ENCODE peak calls at places on chromosome X, in ten cellular contexts. One of them, this sample, is unnamed. For H3K4me1, the result is how much of the 10 kb centered on the place peaks cover.

GRCh38 chrX:38754102-38754790 is 47.0 kb upstream of the MID1IP1 start:
- DNase-seq in testis: peak
- DNase-seq in Peyer's patch: no peak
- DNase-seq in right lobe of liver: no peak
- DNase-seq in H1: no peak
- DNase-seq in A549: peak
- DNase-seq in endothelial cell of umbilical vein: peak
- DNase-seq in HCT116: peak
- DNase-seq in thyroid gland: peak
- DNase-seq in ovary: peak
- DNase-seq in this sample: no peak

GRCh38 chrX:25548806-25549205 is 533.0 kb upstream of the ARX start:
- DNase-seq in testis: no peak
- DNase-seq in Peyer's patch: no peak
- DNase-seq in right lobe of liver: no peak
- DNase-seq in H1: no peak
- DNase-seq in A549: no peak
- DNase-seq in endothelial cell of umbilical vein: no peak
- DNase-seq in HCT116: no peak
- DNase-seq in thyroid gland: no peak
- DNase-seq in ovary: no peak
- DNase-seq in this sample: no peak

GRCh38 chrX:120647127-120647526 is 17.3 kb upstream of the C1GALT1C1 start:
- DNase-seq in testis: no peak
- DNase-seq in Peyer's patch: no peak
- DNase-seq in right lobe of liver: no peak
- DNase-seq in H1: no peak
- DNase-seq in A549: no peak
- DNase-seq in endothelial cell of umbilical vein: peak
- DNase-seq in HCT116: no peak
- DNase-seq in thyroid gland: no peak
- DNase-seq in ovary: no peak
- DNase-seq in this sample: no peak

GRCh38 chrX:121504148-121504547 is 456.7 kb downstream of the GLUD2 start:
- DNase-seq in testis: no peak
- DNase-seq in Peyer's patch: no peak
- DNase-seq in right lobe of liver: no peak
- DNase-seq in H1: no peak
- DNase-seq in A549: no peak
- DNase-seq in endothelial cell of umbilical vein: no peak
- DNase-seq in HCT116: no peak
- DNase-seq in thyroid gland: no peak
- DNase-seq in ovary: no peak
- DNase-seq in this sample: no peak

GRCh38 chrX:153865685-153866084 is 20.3 kb downstream of the L1CAM start:
- DNase-seq in testis: no peak
- DNase-seq in Peyer's patch: no peak
- DNase-seq in right lobe of liver: no peak
- DNase-seq in H1: no peak
- DNase-seq in A549: no peak
- DNase-seq in endothelial cell of umbilical vein: no peak
- DNase-seq in HCT116: no peak
- DNase-seq in thyroid gland: no peak
- DNase-seq in ovary: no peak
- DNase-seq in this sample: no peak

GRCh38 chrX:29662101-29662500 is 553.3 kb upstream of the MAGEB2 start:
- DNase-seq in testis: no peak
- DNase-seq in Peyer's patch: no peak
- DNase-seq in right lobe of liver: no peak
- DNase-seq in H1: no peak
- DNase-seq in A549: peak
- DNase-seq in endothelial cell of umbilical vein: peak
- DNase-seq in HCT116: no peak
- DNase-seq in thyroid gland: no peak
- DNase-seq in ovary: no peak
- DNase-seq in this sample: no peak

GRCh38 chrX:136259543-136259942 is 8.3 kb upstream of the MAP7D3 start:
- DNase-seq in testis: peak
- DNase-seq in Peyer's patch: no peak
- DNase-seq in right lobe of liver: no peak
- DNase-seq in H1: no peak
- DNase-seq in A549: no peak
- DNase-seq in endothelial cell of umbilical vein: peak
- DNase-seq in HCT116: no peak
- DNase-seq in thyroid gland: no peak
- DNase-seq in ovary: peak
- DNase-seq in this sample: no peak

GRCh38 chrX:154123241-154124219 is 20.5 kb upstream of the OPN1LW start:
- DNase-seq in testis: no peak
- DNase-seq in Peyer's patch: peak
- DNase-seq in right lobe of liver: peak
- DNase-seq in H1: no peak
- DNase-seq in A549: peak
- DNase-seq in endothelial cell of umbilical vein: peak
- DNase-seq in HCT116: no peak
- DNase-seq in thyroid gland: peak
- DNase-seq in ovary: no peak
- DNase-seq in this sample: peak

GRCh38 chrX:27751976-27752375 is 55.8 kb upstream of the MAGEB10 start:
- DNase-seq in testis: no peak
- DNase-seq in Peyer's patch: no peak
- DNase-seq in right lobe of liver: no peak
- DNase-seq in H1: no peak
- DNase-seq in A549: no peak
- DNase-seq in endothelial cell of umbilical vein: peak
- DNase-seq in HCT116: no peak
- DNase-seq in thyroid gland: no peak
- DNase-seq in ovary: no peak
- DNase-seq in this sample: no peak

GRCh38 chrX:118272237-118272636 is 73.7 kb upstream of the WDR44 start:
- DNase-seq in testis: no peak
- DNase-seq in Peyer's patch: no peak
- DNase-seq in right lobe of liver: no peak
- DNase-seq in H1: no peak
- DNase-seq in A549: no peak
- DNase-seq in endothelial cell of umbilical vein: peak
- DNase-seq in HCT116: no peak
- DNase-seq in thyroid gland: no peak
- DNase-seq in ovary: no peak
- DNase-seq in this sample: no peak

GRCh38 chrX:134551365-134552095 is 91.6 kb downstream of the HPRT1 start:
- DNase-seq in testis: no peak
- DNase-seq in Peyer's patch: no peak
- DNase-seq in right lobe of liver: no peak
- DNase-seq in H1: no peak
- DNase-seq in A549: no peak
- DNase-seq in endothelial cell of umbilical vein: peak
- DNase-seq in HCT116: no peak
- DNase-seq in thyroid gland: no peak
- DNase-seq in ovary: no peak
- DNase-seq in this sample: no peak

GRCh38 chrX:69021561-69021960 is 143.7 kb downstream of the PJA1 start:
- DNase-seq in testis: no peak
- DNase-seq in Peyer's patch: no peak
- DNase-seq in right lobe of liver: no peak
- DNase-seq in H1: no peak
- DNase-seq in A549: no peak
- DNase-seq in endothelial cell of umbilical vein: no peak
- DNase-seq in HCT116: no peak
- DNase-seq in thyroid gland: no peak
- DNase-seq in ovary: no peak
- DNase-seq in this sample: no peak

GRCh38 chrX:67338262-67338661 is 205.6 kb upstream of the AR start:
- DNase-seq in testis: no peak
- DNase-seq in Peyer's patch: no peak
- DNase-seq in right lobe of liver: no peak
- DNase-seq in H1: no peak
- DNase-seq in A549: no peak
- DNase-seq in endothelial cell of umbilical vein: no peak
- DNase-seq in HCT116: no peak
- DNase-seq in thyroid gland: no peak
- DNase-seq in ovary: no peak
- DNase-seq in this sample: no peak

GRCh38 chrX:47098746-47099145 is 20.5 kb downstream of the RGN start:
- DNase-seq in testis: no peak
- DNase-seq in Peyer's patch: no peak
- DNase-seq in right lobe of liver: no peak
- DNase-seq in H1: no peak
- DNase-seq in A549: no peak
- DNase-seq in endothelial cell of umbilical vein: no peak
- DNase-seq in HCT116: no peak
- DNase-seq in thyroid gland: no peak
- DNase-seq in ovary: no peak
- DNase-seq in this sample: no peak

GRCh38 chrX:112844250-112844649 is 3.6 kb upstream of the AMOT start:
- DNase-seq in testis: no peak
- DNase-seq in Peyer's patch: no peak
- DNase-seq in right lobe of liver: no peak
- DNase-seq in H1: no peak
- DNase-seq in A549: no peak
- DNase-seq in endothelial cell of umbilical vein: no peak
- DNase-seq in HCT116: no peak
- DNase-seq in thyroid gland: no peak
- DNase-seq in ovary: no peak
- DNase-seq in this sample: no peak

GRCh38 chrX:17802756-17803155 is 58.3 kb downstream of the RAI2 start:
- DNase-seq in testis: no peak
- DNase-seq in Peyer's patch: no peak
- DNase-seq in right lobe of liver: no peak
- DNase-seq in H1: no peak
- DNase-seq in A549: peak
- DNase-seq in endothelial cell of umbilical vein: no peak
- DNase-seq in HCT116: no peak
- DNase-seq in thyroid gland: no peak
- DNase-seq in ovary: no peak
- DNase-seq in this sample: no peak

GRCh38 chrX:53594354-53594753 is 92.2 kb downstream of the HUWE1 start:
- DNase-seq in testis: no peak
- DNase-seq in Peyer's patch: no peak
- DNase-seq in right lobe of liver: no peak
- DNase-seq in H1: no peak
- DNase-seq in A549: no peak
- DNase-seq in endothelial cell of umbilical vein: no peak
- DNase-seq in HCT116: no peak
- DNase-seq in thyroid gland: no peak
- DNase-seq in ovary: no peak
- DNase-seq in this sample: no peak

GRCh38 chrX:112819813-112820212 is 20.8 kb downstream of the AMOT start:
- DNase-seq in testis: no peak
- DNase-seq in Peyer's patch: no peak
- DNase-seq in right lobe of liver: no peak
- DNase-seq in H1: no peak
- DNase-seq in A549: no peak
- DNase-seq in endothelial cell of umbilical vein: no peak
- DNase-seq in HCT116: no peak
- DNase-seq in thyroid gland: no peak
- DNase-seq in ovary: no peak
- DNase-seq in this sample: no peak

GRCh38 chrX:41720125-41720780 is 3.7 kb upstream of the GPR82 start:
- DNase-seq in testis: no peak
- DNase-seq in Peyer's patch: peak
- DNase-seq in right lobe of liver: no peak
- DNase-seq in H1: no peak
- DNase-seq in A549: no peak
- DNase-seq in endothelial cell of umbilical vein: no peak
- DNase-seq in HCT116: no peak
- DNase-seq in thyroid gland: no peak
- DNase-seq in ovary: no peak
- DNase-seq in this sample: no peak

GRCh38 chrX:9285342-9285771 is 179.5 kb upstream of the TBL1X start:
- DNase-seq in testis: no peak
- DNase-seq in Peyer's patch: no peak
- DNase-seq in right lobe of liver: no peak
- DNase-seq in H1: no peak
- DNase-seq in A549: no peak
- DNase-seq in endothelial cell of umbilical vein: peak
- DNase-seq in HCT116: no peak
- DNase-seq in thyroid gland: no peak
- DNase-seq in ovary: no peak
- DNase-seq in this sample: no peak

GRCh38 chrX:22126311-22126710 is 94.2 kb downstream of the PHEX start:
- DNase-seq in testis: no peak
- DNase-seq in Peyer's patch: no peak
- DNase-seq in right lobe of liver: no peak
- DNase-seq in H1: no peak
- DNase-seq in A549: no peak
- DNase-seq in endothelial cell of umbilical vein: no peak
- DNase-seq in HCT116: no peak
- DNase-seq in thyroid gland: no peak
- DNase-seq in ovary: no peak
- DNase-seq in this sample: no peak
- H3K4me1 ChIP-seq in testis: under half
- H3K4me1 ChIP-seq in Peyer's patch: under half
- H3K4me1 ChIP-seq in right lobe of liver: under half
- H3K4me1 ChIP-seq in H1: under half
- H3K4me1 ChIP-seq in A549: under half
- H3K4me1 ChIP-seq in endothelial cell of umbilical vein: under half
- H3K4me1 ChIP-seq in HCT116: under half
- H3K4me1 ChIP-seq in thyroid gland: under half
- H3K4me1 ChIP-seq in ovary: under half
- H3K4me1 ChIP-seq in this sample: under half

GRCh38 chrX:51332188-51332942 is at the start of gene NUDT10:
- DNase-seq in testis: peak
- DNase-seq in Peyer's patch: peak
- DNase-seq in right lobe of liver: peak
- DNase-seq in H1: peak
- DNase-seq in A549: peak
- DNase-seq in endothelial cell of umbilical vein: peak
- DNase-seq in HCT116: no peak
- DNase-seq in thyroid gland: peak
- DNase-seq in ovary: peak
- DNase-seq in this sample: peak
- TF ChIP-seq POLR2A in testis: peak
- TF ChIP-seq POLR2A in Peyer's patch: no peak
- TF ChIP-seq POLR2A in right lobe of liver: no peak
- TF ChIP-seq POLR2A in H1: peak
- TF ChIP-seq POLR2A in A549: peak
- TF ChIP-seq POLR2A in endothelial cell of umbilical vein: no peak
- TF ChIP-seq POLR2A in HCT116: no peak
- TF ChIP-seq POLR2A in thyroid gland: peak
- TF ChIP-seq POLR2A in ovary: no peak
- TF ChIP-seq POLR2A in this sample: no peak

GRCh38 chrX:45760187-45760742 is 559.6 kb upstream of the DIPK2B start:
- DNase-seq in testis: no peak
- DNase-seq in Peyer's patch: no peak
- DNase-seq in right lobe of liver: no peak
- DNase-seq in H1: no peak
- DNase-seq in A549: no peak
- DNase-seq in endothelial cell of umbilical vein: no peak
- DNase-seq in HCT116: no peak
- DNase-seq in thyroid gland: no peak
- DNase-seq in ovary: no peak
- DNase-seq in this sample: no peak
- H3K4me1 ChIP-seq in testis: under half
- H3K4me1 ChIP-seq in Peyer's patch: under half
- H3K4me1 ChIP-seq in right lobe of liver: under half
- H3K4me1 ChIP-seq in H1: under half
- H3K4me1 ChIP-seq in A549: half or more
- H3K4me1 ChIP-seq in endothelial cell of umbilical vein: half or more
- H3K4me1 ChIP-seq in HCT116: half or more
- H3K4me1 ChIP-seq in thyroid gland: under half
- H3K4me1 ChIP-seq in ovary: under half
- H3K4me1 ChIP-seq in this sample: under half

GRCh38 chrX:103674531-103675454 is 11.7 kb downstream of the MORF4L2 start:
- DNase-seq in testis: no peak
- DNase-seq in Peyer's patch: no peak
- DNase-seq in right lobe of liver: no peak
- DNase-seq in H1: no peak
- DNase-seq in A549: no peak
- DNase-seq in endothelial cell of umbilical vein: no peak
- DNase-seq in HCT116: no peak
- DNase-seq in thyroid gland: no peak
- DNase-seq in ovary: no peak
- DNase-seq in this sample: no peak
- TF ChIP-seq POLR2A in testis: no peak
- TF ChIP-seq POLR2A in Peyer's patch: no peak
- TF ChIP-seq POLR2A in right lobe of liver: no peak
- TF ChIP-seq POLR2A in H1: no peak
- TF ChIP-seq POLR2A in A549: no peak
- TF ChIP-seq POLR2A in endothelial cell of umbilical vein: no peak
- TF ChIP-seq POLR2A in HCT116: no peak
- TF ChIP-seq POLR2A in thyroid gland: no peak
- TF ChIP-seq POLR2A in ovary: no peak
- TF ChIP-seq POLR2A in this sample: no peak